ENCODE peak calls at places on chromosomes 12 and 14, in four cellular contexts. N is KBM-7; C is stimulated activated CD4-positive, alpha-beta T cell treated with anti-CD3 and anti-CD28 coated beads, Interleukin-1b, Interleukin-23, amount 100 ng/mL, for 1 hour; O is stimulated activated CD8-positive, alpha-beta memory T cell treated with anti-CD3 and anti-CD28 coated beads, Interleukin-15, amount 100 ng/mL, for 4 hours. Z is an unnamed sample.
A peak's percentile ranks its signal among the peaks of the same experiment; 100 is the strongest.

GRCh38 chr12:92208613-92209121 is 63.0 kb upstream of the BTG1 start:
- DNase-seq in O (no peak), C (no peak), N (peak; percentile 76), Z (peak; percentile 74)

GRCh38 chr12:6827982-6828670 is at the start of gene P3H3:
- DNase-seq in C (no peak), N (peak; percentile 47), O (no peak), Z (peak; percentile 63)

GRCh38 chr14:31128601-31129526 is 78.7 kb downstream of the HECTD1 start:
- DNase-seq in O (no peak), C (no peak), N (peak; percentile 24), Z (no peak)

GRCh38 chr12:6551063-6551461 is 4.8 kb downstream of the IFFO1 start:
- DNase-seq in N (no peak), C (no peak), O (no peak), Z (peak; percentile 44)

GRCh38 chr12:22310276-22310675 is 24.2 kb downstream of the ST8SIA1 start:
- DNase-seq in O (no peak), N (no peak), C (no peak), Z (no peak)

GRCh38 chr12:112303004-112303403 is 79.2 kb downstream of the HECTD4 start:
- DNase-seq in O (peak; percentile 46), C (no peak), N (no peak), Z (peak; percentile 93)

GRCh38 chr14:104972301-104973211 is 5.6 kb downstream of the AHNAK2 start:
- DNase-seq in N (no peak), O (no peak), C (no peak), Z (peak; percentile 44)

GRCh38 chr12:68259318-68259940 is 6.0 kb upstream of the IL22 start:
- DNase-seq in N (no peak), O (no peak), C (no peak), Z (peak; percentile 96)

GRCh38 chr12:2739069-2739468 is 55.7 kb upstream of the FKBP4 start:
- DNase-seq in N (no peak), O (no peak), C (no peak), Z (no peak)

GRCh38 chr14:85572845-85573244 is 42.9 kb downstream of the FLRT2 start:
- DNase-seq in N (no peak), O (no peak), C (no peak), Z (peak; percentile 75)

GRCh38 chr14:76924363-76925151 is 98.3 kb downstream of the LRRC74A start:
- DNase-seq in C (no peak), N (peak; percentile 32), O (no peak), Z (peak; percentile 56)

GRCh38 chr14:96893966-96894622 is 96.9 kb downstream of the VRK1 start:
- DNase-seq in O (no peak), C (no peak), N (no peak), Z (no peak)

GRCh38 chr14:30656190-30656632 is 34.1 kb downstream of the SCFD1 start:
- DNase-seq in N (peak; percentile 42), C (peak; percentile 2), O (no peak), Z (peak; percentile 64)

GRCh38 chr12:52052471-52053186 is 1.4 kb downstream of the NR4A1 start:
- DNase-seq in C (no peak), N (peak; percentile 20), O (no peak), Z (no peak)

GRCh38 chr12:120680165-120680738 is 6.7 kb upstream of the MLEC start:
- DNase-seq in O (no peak), N (no peak), C (no peak), Z (no peak)

GRCh38 chr12:106275458-106275857 is 27.1 kb upstream of the TCP11L2 start:
- DNase-seq in C (no peak), O (no peak), N (no peak), Z (no peak)

GRCh38 chr12:77133566-77133965 is 68.2 kb upstream of the E2F7 start:
- DNase-seq in O (no peak), N (peak; percentile 41), C (no peak), Z (peak; percentile 71)

GRCh38 chr12:124044809-124045321 is 71.8 kb downstream of the ZNF664 start:
- DNase-seq in N (peak; percentile 69), C (no peak), O (no peak), Z (no peak)

GRCh38 chr12:127401005-127401404 is 866.0 kb upstream of the TMEM132C start:
- DNase-seq in C (no peak), N (no peak), O (no peak), Z (peak; percentile 65)

GRCh38 chr12:94285954-94286579 is 137.7 kb downstream of the PLXNC1 start:
- DNase-seq in O (no peak), C (no peak), N (no peak), Z (no peak)

GRCh38 chr14:93752980-93753561 is 35.2 kb downstream of the PRIMA1 start:
- DNase-seq in C (no peak), N (no peak), O (no peak), Z (no peak)

GRCh38 chr14:60106341-60106740 is 14.6 kb downstream of the PCNX4 start:
- DNase-seq in C (no peak), N (no peak), O (no peak), Z (peak; percentile 58)

GRCh38 chr14:26138764-26139445 is 458.9 kb downstream of the NOVA1 start:
- DNase-seq in O (no peak), N (no peak), C (no peak), Z (peak; percentile 55)

GRCh38 chr14:104507443-104507842 is 72.1 kb upstream of the C14orf180 start:
- DNase-seq in N (no peak), O (no peak), C (no peak), Z (no peak)

GRCh38 chr14:71712478-71712877 is 219.8 kb upstream of the RGS6 start:
- DNase-seq in O (no peak), C (no peak), N (no peak), Z (no peak)

GRCh38 chr12:124385219-124385969 is 90.5 kb downstream of the RFLNA start:
- DNase-seq in N (no peak), C (no peak), O (no peak), Z (peak; percentile 88)

GRCh38 chr12:68119724-68120211 is 39.8 kb downstream of the IFNG start:
- DNase-seq in C (peak; percentile 27), N (no peak), O (peak; percentile 25), Z (no peak)

GRCh38 chr12:24778486-24779304 is 170.2 kb downstream of the BCAT1 start:
- DNase-seq in C (no peak), N (peak; percentile 52), O (no peak), Z (peak; percentile 80)

GRCh38 chr12:64171715-64172114 is 50.4 kb downstream of the KICS2 start:
- DNase-seq in C (no peak), N (no peak), O (no peak), Z (no peak)

GRCh38 chr14:49897965-49898364 is 5.1 kb downstream of the ARF6 start:
- DNase-seq in N (no peak), C (no peak), O (no peak), Z (no peak)

GRCh38 chr14:36657409-36658090 is 4.1 kb upstream of the PAX9 start:
- DNase-seq in N (no peak), C (no peak), O (no peak), Z (no peak)

GRCh38 chr14:104195854-104196253 is 57.5 kb downstream of the KIF26A start:
- DNase-seq in N (peak; percentile 27), C (no peak), O (no peak), Z (no peak)

GRCh38 chr12:30725739-30726138 is 29.0 kb downstream of the CAPRIN2 start:
- DNase-seq in C (no peak), O (no peak), N (no peak), Z (peak; percentile 81)

GRCh38 chr12:12265571-12266388 is 1.1 kb downstream of the LRP6 start:
- DNase-seq in O (no peak), C (no peak), N (peak; percentile 35), Z (peak; percentile 54)

GRCh38 chr12:109730306-109731145 is 16.9 kb downstream of the FAM222A start:
- DNase-seq in C (no peak), O (no peak), N (no peak), Z (no peak)